ENCODE peak calls at places on chromosomes 1 and 21, in four cellular contexts. A is AG04450; I is HAP-1; Q is effector memory CD4-positive, alpha-beta T cell. D is an unnamed sample. For H3K27me3, the result is how much of the 10 kb centered on the place peaks cover.

GRCh38 chr1:40679165-40679953 is 12.1 kb upstream of the NFYC start:
- DNase-seq in I (no peak), Q (no peak), A (no peak), D (no peak)

GRCh38 chr1:23193391-23194118 is 23.7 kb downstream of the HTR1D start:
- DNase-seq in Q (no peak), A (no peak), I (no peak), D (peak)

GRCh38 chr1:154386643-154387352 is 18.3 kb upstream of the IL6R start:
- DNase-seq in Q (peak), I (no peak), A (no peak), D (no peak)

GRCh38 chr1:229664133-229664689 is 38.2 kb downstream of the URB2 start:
- DNase-seq in I (no peak), Q (peak), A (no peak), D (peak)

GRCh38 chr1:201463071-201463552 is 5.9 kb downstream of the PHLDA3 start:
- DNase-seq in Q (no peak), I (no peak), A (no peak), D (no peak)

GRCh38 chr1:29743264-29743663 is 506.9 kb downstream of the PTPRU start:
- DNase-seq in I (no peak), A (no peak), Q (no peak), D (no peak)

GRCh38 chr1:226274138-226274537 is 34.8 kb downstream of the LIN9 start:
- DNase-seq in Q (no peak), A (no peak), I (no peak), D (no peak)

GRCh38 chr1:230851291-230851691 is 17.0 kb downstream of the C1orf198 start:
- DNase-seq in I (no peak), Q (no peak), A (no peak), D (no peak)

GRCh38 chr1:201270616-201271390 is 12.5 kb upstream of the PKP1 start:
- DNase-seq in Q (no peak), A (no peak), I (no peak), D (no peak)

GRCh38 chr1:223620297-223620900 is 45.1 kb downstream of the CAPN8 start:
- DNase-seq in Q (no peak), A (no peak), I (no peak), D (no peak)

GRCh38 chr1:85607126-85607912 is 26.8 kb downstream of the CCN1 start:
- DNase-seq in A (peak), Q (no peak), I (peak), D (peak)

GRCh38 chr1:100736766-100737165 is 17.2 kb downstream of the VCAM1 start:
- DNase-seq in A (peak), Q (no peak), I (no peak), D (no peak)

GRCh38 chr1:63607322-63607721 is 14.1 kb downstream of the PGM1 start:
- DNase-seq in Q (no peak), A (no peak), I (no peak), D (no peak)

GRCh38 chr1:193626695-193627094 is 440.3 kb upstream of the B3GALT2 start:
- DNase-seq in I (no peak), Q (no peak), A (no peak), D (no peak)

GRCh38 chr1:51661081-51661518 is 44.2 kb downstream of the OSBPL9 start:
- DNase-seq in Q (no peak), A (peak), I (peak), D (peak)

GRCh38 chr1:213661346-213661745 is 326.4 kb upstream of the PROX1 start:
- DNase-seq in I (no peak), A (no peak), Q (no peak), D (no peak)

GRCh38 chr1:65277605-65278343 is 31.6 kb upstream of the DNAJC6 start:
- DNase-seq in Q (no peak), I (no peak), A (no peak), D (no peak)

GRCh38 chr1:186530104-186530503 is 69.2 kb upstream of the PDC start:
- DNase-seq in Q (no peak), I (no peak), A (no peak), D (no peak)

GRCh38 chr1:192668434-192668983 is 32.6 kb downstream of the RGS13 start:
- DNase-seq in Q (no peak), A (no peak), I (no peak), D (no peak)

GRCh38 chr1:246782120-246782900 is 58.1 kb downstream of the SCCPDH start:
- DNase-seq in A (peak), Q (no peak), I (no peak), D (peak)

GRCh38 chr1:24186993-24187790 is at the start of gene IFNLR1:
- DNase-seq in Q (peak), I (peak), A (no peak), D (peak)

GRCh38 chr1:93056214-93056613 is 22.9 kb upstream of the MTF2 start:
- DNase-seq in A (peak), I (peak), Q (no peak), D (peak)

GRCh38 chr1:29633784-29634183 is 397.5 kb downstream of the PTPRU start:
- DNase-seq in A (no peak), Q (no peak), I (no peak), D (no peak)

GRCh38 chr1:194495434-194495833 is 1309.0 kb upstream of the B3GALT2 start:
- DNase-seq in A (no peak), Q (no peak), I (no peak), D (no peak)

GRCh38 chr1:241470361-241470760 is 49.2 kb downstream of the FH start:
- DNase-seq in Q (no peak), A (no peak), I (no peak), D (no peak)

GRCh38 chr1:24277420-24278169 is 41.6 kb upstream of the GRHL3 start:
- DNase-seq in Q (no peak), I (no peak), A (no peak), D (no peak)

GRCh38 chr1:108044318-108044717 is 79.3 kb upstream of the VAV3 start:
- DNase-seq in I (no peak), Q (no peak), A (no peak), D (no peak)

GRCh38 chr1:110774398-110774797 is 98.5 kb upstream of the CD53 start:
- DNase-seq in A (no peak), Q (no peak), I (no peak), D (no peak)

GRCh38 chr1:97143236-97143882 is 421.8 kb downstream of the PTBP2 start:
- DNase-seq in I (no peak), Q (no peak), A (no peak), D (peak)

GRCh38 chr1:173064011-173064410 is 13.3 kb upstream of the TNFSF18 start:
- DNase-seq in I (no peak), Q (no peak), A (no peak), D (no peak)

GRCh38 chr1:113452921-113453770 is 62.8 kb downstream of the MAGI3 start:
- DNase-seq in I (no peak), Q (no peak), A (no peak), D (peak)

GRCh38 chr1:6874298-6874697 is 89.0 kb downstream of the CAMTA1 start:
- DNase-seq in I (no peak), A (no peak), Q (no peak), D (no peak)

GRCh38 chr1:50126962-50127715 is 18.4 kb downstream of the ELAVL4 start:
- DNase-seq in Q (no peak), A (no peak), I (no peak), D (no peak)
- H3K27me3 ChIP-seq in Q (under half), A (under half), I (under half), D (under half)

DNA sequence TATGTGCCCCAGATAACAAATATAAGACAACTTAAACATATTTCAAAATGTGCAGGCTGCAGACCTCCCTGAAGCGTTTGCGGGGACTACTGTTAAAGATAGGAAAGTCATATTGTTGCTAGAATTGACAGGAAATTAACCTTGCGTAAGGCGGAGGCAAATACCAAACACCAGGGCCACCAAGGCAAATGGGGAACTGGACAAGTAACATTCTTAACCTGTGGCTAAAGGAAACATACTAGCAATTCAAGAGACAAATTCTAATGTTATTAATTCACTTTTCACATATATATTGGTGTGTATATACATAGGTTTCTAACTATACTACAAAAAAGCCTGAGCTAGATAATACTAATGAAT is 6.8 kb downstream of the HAPLN2 start:
- DNase-seq in Q (no peak), I (no peak), A (no peak), D (no peak)
- H3K27me3 ChIP-seq in Q (under half), I (under half), A (under half), D (half or more)

DNA sequence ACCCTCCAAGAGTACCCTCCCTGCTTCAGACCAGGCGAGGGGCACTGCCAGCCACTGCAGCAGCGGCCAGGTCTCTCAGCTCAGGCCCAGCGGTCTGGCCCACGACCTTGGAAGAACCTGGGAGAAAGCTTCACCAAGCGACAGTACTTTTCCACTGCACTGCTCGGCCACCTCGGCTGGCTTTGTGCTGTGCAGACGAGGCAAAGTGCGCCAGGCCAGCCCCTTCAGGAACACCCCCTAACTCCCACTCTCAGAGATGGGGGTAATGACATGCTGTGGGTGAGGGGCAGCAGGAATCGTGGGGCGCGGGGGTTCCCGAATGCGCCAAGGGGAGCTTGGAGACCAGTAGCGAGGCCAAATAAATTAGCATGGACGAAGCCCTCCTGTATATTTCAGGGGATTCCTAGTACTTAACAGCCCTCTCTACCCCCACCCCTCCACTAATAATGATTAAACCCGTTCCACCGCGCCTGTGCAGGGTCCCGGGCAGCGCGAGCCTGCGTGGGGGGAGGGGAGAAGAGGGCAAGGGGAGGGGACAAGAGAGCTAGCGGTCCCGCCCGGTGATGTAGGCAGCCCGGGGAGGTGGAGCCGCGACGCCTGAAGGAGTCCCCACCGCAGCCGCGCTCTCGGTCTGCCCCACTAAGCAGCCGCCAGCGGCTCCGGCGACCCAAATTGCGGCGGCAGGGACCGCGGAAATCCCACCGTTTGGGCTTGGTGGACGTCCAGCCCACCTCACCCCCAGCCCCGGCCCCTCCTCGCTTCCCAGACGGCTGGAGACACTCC is at the start of gene FAM43B:
- DNase-seq in Q (no peak), A (no peak), I (peak), D (no peak)
- H3K27me3 ChIP-seq in Q (under half), A (half or more), I (half or more), D (half or more)

GRCh38 chr1:16903458-16903796 is 7.6 kb downstream of the RNU1-2 start:
- DNase-seq in A (no peak), Q (no peak), I (no peak), D (no peak)
- H3K27me3 ChIP-seq in A (under half), Q (under half), I (under half), D (under half)

GRCh38 chr21:42530167-42530518 is 16.5 kb downstream of the SLC37A1 start:
- DNase-seq in I (no peak), A (no peak), Q (no peak), D (no peak)
- H3K27me3 ChIP-seq in I (under half), A (under half), Q (under half), D (under half)

DNA sequence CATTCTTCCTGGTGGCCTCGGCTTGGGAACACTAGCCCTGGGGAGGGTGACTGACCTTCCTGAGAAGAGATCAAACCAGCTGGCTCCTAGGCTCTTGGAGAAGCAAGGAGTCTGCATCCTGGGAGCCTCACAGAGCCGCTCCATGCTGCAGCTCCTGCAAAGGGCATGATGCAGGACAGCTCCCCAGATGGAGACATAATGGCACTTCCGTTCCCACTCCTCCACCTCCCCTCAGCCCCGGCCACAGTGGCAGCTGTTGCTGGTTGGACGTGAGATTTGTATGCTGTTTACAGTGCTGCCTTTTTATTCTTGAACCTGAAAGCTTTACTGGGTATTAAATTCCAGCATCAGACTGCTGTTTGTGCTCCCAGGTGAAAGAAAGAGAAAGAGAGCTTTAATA is 83.7 kb upstream of the CTTNBP2NL start:
- DNase-seq in Q (no peak), A (no peak), I (no peak), D (no peak)
- H3K27me3 ChIP-seq in Q (under half), A (under half), I (under half), D (under half)

DNA sequence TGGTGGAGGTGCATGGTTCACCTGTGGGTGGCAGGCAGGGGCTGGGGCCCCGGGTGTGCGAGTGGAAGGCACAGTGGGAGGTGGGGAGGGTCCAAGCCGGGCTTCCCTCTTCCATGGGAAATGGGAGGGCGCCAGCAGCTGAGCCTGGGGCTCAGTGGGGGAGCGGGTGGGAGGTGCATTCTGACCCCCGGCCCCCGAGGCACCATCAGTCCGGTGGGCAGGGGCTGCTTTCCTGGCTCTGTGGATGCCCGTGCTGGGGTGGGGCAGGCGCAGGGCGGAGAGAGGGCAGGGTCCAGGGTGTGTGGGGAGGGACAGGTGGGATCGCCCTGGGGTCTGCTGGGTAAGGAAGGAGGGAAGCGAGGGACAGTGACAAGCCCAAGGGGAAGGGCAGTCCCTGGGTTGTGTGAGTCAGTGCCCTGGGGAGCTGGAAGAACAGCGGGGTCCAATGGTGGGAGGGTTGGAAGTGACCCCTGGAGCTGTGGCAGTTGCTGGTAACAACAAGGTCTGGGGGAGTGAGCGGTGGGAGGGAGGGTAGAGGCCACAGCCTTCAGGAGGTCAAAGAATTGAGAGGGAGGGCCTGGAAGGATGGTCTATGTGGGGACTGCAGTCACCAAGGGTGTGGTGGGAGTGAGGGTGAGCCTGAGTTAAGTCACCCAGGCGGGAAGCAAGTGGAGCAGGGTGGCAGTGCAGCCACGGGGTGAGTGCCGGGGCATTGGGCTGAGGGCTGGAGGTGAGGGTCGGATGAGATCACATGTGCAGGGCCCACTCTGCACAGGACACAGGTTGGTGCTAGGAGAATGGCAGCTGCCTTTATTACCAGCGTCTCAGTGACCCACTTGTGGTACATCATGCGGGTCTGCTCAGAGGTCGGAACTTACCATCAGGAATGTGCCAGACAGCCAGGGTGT is 29.6 kb downstream of the LHX4 start:
- DNase-seq in Q (no peak), I (no peak), A (no peak), D (no peak)
- H3K27me3 ChIP-seq in Q (under half), I (under half), A (under half), D (half or more)

DNA sequence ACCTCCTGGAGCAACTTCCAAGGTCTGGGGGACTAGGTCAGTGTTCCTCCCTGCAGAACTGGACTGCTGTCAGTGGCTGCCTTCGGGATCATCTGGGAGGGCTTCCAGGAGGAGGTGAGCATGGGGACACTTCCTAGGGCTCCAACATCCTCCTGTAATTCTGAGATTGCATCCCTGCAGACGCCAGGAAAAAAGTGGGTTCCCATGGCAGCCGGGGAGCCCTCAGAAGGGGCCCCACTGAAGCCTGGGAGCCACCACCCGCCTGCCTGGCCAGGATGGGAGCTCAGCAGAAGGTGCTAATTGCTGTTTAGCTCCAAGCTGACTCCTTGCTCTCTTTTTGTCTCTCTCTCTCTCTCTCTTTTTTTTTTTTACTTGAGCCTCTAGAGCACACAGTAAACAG is 16.1 kb upstream of the ARF1 start:
- DNase-seq in Q (no peak), A (no peak), I (no peak), D (no peak)
- H3K27me3 ChIP-seq in Q (under half), A (under half), I (under half), D (under half)